ENCODE peak calls at places on chromosome 19, in five cellular contexts. B, G, D, K and S are unnamed samples.

GRCh38 chr19:18500820-18501219 is 21.1 kb downstream of the ELL start:
- DNase-seq in B (no peak), G (peak), D (no peak), K (no peak), S (no peak)

GRCh38 chr19:8468761-8469458 is 24.1 kb downstream of the HNRNPM start:
- DNase-seq in B (no peak), G (no peak), D (no peak), K (no peak), S (no peak)

GRCh38 chr19:33734913-33735312 is 61.8 kb upstream of the KCTD15 start:
- DNase-seq in B (no peak), G (peak), D (peak), K (no peak), S (no peak)

GRCh38 chr19:19677579-19677978 is 8.9 kb downstream of the ZNF101 start:
- DNase-seq in B (no peak), G (no peak), D (no peak), K (no peak), S (no peak)

GRCh38 chr19:4083677-4084546 is 17.2 kb upstream of the ZBTB7A start:
- DNase-seq in B (no peak), G (no peak), D (no peak), K (no peak), S (no peak)

GRCh38 chr19:54937926-54938325 is 9.4 kb downstream of the NLRP7 start:
- DNase-seq in B (no peak), G (no peak), D (no peak), K (peak), S (no peak)

GRCh38 chr19:48443731-48444128 is 2.1 kb upstream of the GRWD1 start:
- DNase-seq in B (no peak), G (no peak), D (no peak), K (no peak), S (no peak)

GRCh38 chr19:2634960-2635359 is 67.5 kb downstream of the GNG7 start:
- DNase-seq in B (no peak), G (no peak), D (no peak), K (no peak), S (no peak)

GRCh38 chr19:40365613-40366401 is 17.3 kb downstream of the PLD3 start:
- DNase-seq in B (no peak), G (peak), D (no peak), K (no peak), S (no peak)

GRCh38 chr19:40411125-40411842 is 1.9 kb downstream of the PRX start:
- DNase-seq in B (no peak), G (no peak), D (no peak), K (no peak), S (no peak)